ENCODE peak calls at places on chromosomes 2 and 18, in five cellular contexts. M is stimulated activated CD4-positive, alpha-beta T cell treated with anti-CD3 and anti-CD28 coated beads, Interleukin-4, amount 100 ng/mL, for 48 hours; Z is CD4-positive, alpha-beta memory T cell; X is endothelial cell; N is NCI-H2107. J is an unnamed sample.
A peak's percentile ranks its signal among the peaks of the same experiment; 100 is the strongest.

GRCh38 chr2:72126186-72127100 is 21.2 kb downstream of the CYP26B1 start:
- DNase-seq in M (no peak), Z (no peak), X (no peak), N (no peak), J (no peak)

GRCh38 chr2:17851731-17852585 is 26.5 kb upstream of the KCNS3 start:
- DNase-seq in M (no peak), Z (no peak), X (peak; percentile 62), N (peak; percentile 23), J (no peak)

GRCh38 chr18:36544036-36544725 is 246.7 kb downstream of the FHOD3 start:
- DNase-seq in M (no peak), Z (no peak), X (no peak), N (peak; percentile 61), J (no peak)

GRCh38 chr2:200447139-200447855 is 62.6 kb downstream of the KCTD18 start:
- DNase-seq in M (no peak), Z (no peak), X (no peak), N (no peak), J (no peak)

GRCh38 chr2:215680605-215681598 is 245.0 kb upstream of the FN1 start:
- DNase-seq in M (peak; percentile 10), Z (peak; percentile 73), X (no peak), N (peak; percentile 73), J (no peak)

GRCh38 chr2:54657664-54658083 is 65.8 kb upstream of the EML6 start:
- DNase-seq in M (peak; percentile 16), Z (no peak), X (peak; percentile 61), N (no peak), J (no peak)

GRCh38 chr2:167771628-167772027 is 475.8 kb downstream of the STK39 start:
- DNase-seq in M (no peak), Z (no peak), X (no peak), N (no peak), J (no peak)

GRCh38 chr2:108364676-108365297 is 13.0 kb upstream of the SULT1C4 start:
- DNase-seq in M (no peak), Z (no peak), X (no peak), N (no peak), J (no peak)

GRCh38 chr2:26542194-26542455 is 64.2 kb upstream of the OTOF start:
- DNase-seq in M (no peak), Z (no peak), X (no peak), N (no peak), J (no peak)

GRCh38 chr18:24535831-24536230 is 75.4 kb downstream of the HRH4 start:
- DNase-seq in M (no peak), Z (no peak), X (no peak), N (no peak), J (no peak)

GRCh38 chr18:74242451-74243096 is 49.2 kb downstream of the CYB5A start:
- DNase-seq in M (no peak), Z (no peak), X (no peak), N (no peak), J (no peak)

GRCh38 chr2:238945433-238946150 is 97.7 kb downstream of the TWIST2 start:
- DNase-seq in M (peak; percentile 5), Z (no peak), X (peak; percentile 54), N (no peak), J (no peak)

GRCh38 chr2:108268001-108268400 is 20.7 kb upstream of the SULT1C2 start:
- DNase-seq in M (no peak), Z (no peak), X (no peak), N (no peak), J (no peak)

GRCh38 chr2:56505885-56506284 is 322.1 kb downstream of the CCDC85A start:
- DNase-seq in M (no peak), Z (no peak), X (no peak), N (no peak), J (no peak)

GRCh38 chr2:203734276-203734983 is 28.0 kb downstream of the CD28 start:
- DNase-seq in M (no peak), Z (no peak), X (no peak), N (no peak), J (no peak)

GRCh38 chr2:191350826-191351225 is 105.6 kb downstream of the MYO1B start:
- DNase-seq in M (no peak), Z (no peak), X (no peak), N (no peak), J (no peak)

J was measured in cortex of kidney.